ENCODE peak calls at places on chromosome 10, in eight cellular contexts. N is BE2C, B is adrenal gland, A is kidney, E is PC-3, K is fibroblast of the aortic adventitia, D is HepG2, Q is prostate gland. Z is an unnamed sample.
A peak's percentile ranks its signal among the peaks of the same experiment; 100 is the strongest.

GRCh38 chr10:114389429-114389828 is 14.9 kb downstream of the AFAP1L2 start:
- DNase-seq in D (no peak), K (no peak), E (peak; percentile 91), N (no peak), Q (no peak), A (no peak), B (no peak), Z (no peak)

GRCh38 chr10:4120454-4120853 is 335.4 kb upstream of the KLF6 start:
- DNase-seq in Q (no peak), N (no peak), E (no peak), A (peak; percentile 72), D (no peak), B (no peak), K (no peak), Z (no peak)

GRCh38 chr10:42734537-42734936 is 48.1 kb upstream of the BMS1 start:
- DNase-seq in K (no peak), Q (no peak), N (peak; percentile 49), B (no peak), D (no peak), A (no peak), E (peak; percentile 22), Z (no peak)

GRCh38 chr10:93993782-93994668 is at the start of gene PLCE1:
- DNase-seq in B (peak; percentile 40), E (peak; percentile 69), K (peak; percentile 23), A (peak; percentile 75), N (peak; percentile 66), Q (peak; percentile 23), D (no peak), Z (no peak)

GRCh38 chr10:97676770-97677581 is 10.1 kb downstream of the AVPI1 start:
- DNase-seq in A (no peak), K (peak; percentile 69), E (peak; percentile 51), B (peak; percentile 31), Q (no peak), N (peak; percentile 38), D (peak; percentile 49), Z (peak; percentile 17)

GRCh38 chr10:113053881-113054280 is 103.8 kb downstream of the TCF7L2 start:
- DNase-seq in E (no peak), Q (no peak), N (no peak), A (no peak), B (no peak), K (peak; percentile 25), D (no peak), Z (no peak)

GRCh38 chr10:131001438-131001837 is 310.1 kb downstream of the TCERG1L start:
- DNase-seq in N (no peak), Q (no peak), A (no peak), K (no peak), D (no peak), E (no peak), B (peak; percentile 7), Z (no peak)

GRCh38 chr10:102660891-102661613 is 16.8 kb downstream of the TRIM8 start:
- DNase-seq in B (no peak), A (no peak), D (peak; percentile 72), E (no peak), Q (no peak), N (peak; percentile 58), K (peak; percentile 55), Z (no peak)

GRCh38 chr10:3067859-3068179 is 471 bp downstream of the PFKP start:
- DNase-seq in D (no peak), K (no peak), B (no peak), N (no peak), A (peak; percentile 81), Q (no peak), E (no peak), Z (no peak)

GRCh38 chr10:116044722-116045374 is 228.2 kb downstream of the GFRA1 start:
- DNase-seq in A (no peak), N (no peak), D (no peak), B (no peak), Q (no peak), K (peak; percentile 1), E (no peak), Z (no peak)

GRCh38 chr10:43308986-43309385 is 42.1 kb upstream of the RASGEF1A start:
- DNase-seq in E (no peak), K (peak; percentile 51), A (no peak), N (no peak), B (no peak), Q (no peak), D (peak; percentile 4), Z (no peak)

GRCh38 chr10:98332623-98333269 is 64.8 kb upstream of the LOXL4 start:
- DNase-seq in B (no peak), Q (peak; percentile 15), A (peak; percentile 22), E (peak; percentile 91), D (peak; percentile 69), N (no peak), K (no peak), Z (peak; percentile 81)

GRCh38 chr10:101611506-101611905 is 23.4 kb downstream of the DPCD start:
- DNase-seq in D (no peak), Q (no peak), B (no peak), N (no peak), E (no peak), A (peak; percentile 56), K (no peak), Z (no peak)

GRCh38 chr10:24459836-24460235 is 250.9 kb downstream of the KIAA1217 start:
- DNase-seq in N (no peak), K (no peak), A (no peak), B (no peak), D (no peak), Q (no peak), E (no peak), Z (no peak)

GRCh38 chr10:50882540-50882983 is 2.9 kb downstream of the A1CF start:
- DNase-seq in E (peak; percentile 86), A (no peak), D (peak; percentile 89), K (no peak), B (no peak), N (no peak), Q (no peak), Z (no peak)

DNA sequence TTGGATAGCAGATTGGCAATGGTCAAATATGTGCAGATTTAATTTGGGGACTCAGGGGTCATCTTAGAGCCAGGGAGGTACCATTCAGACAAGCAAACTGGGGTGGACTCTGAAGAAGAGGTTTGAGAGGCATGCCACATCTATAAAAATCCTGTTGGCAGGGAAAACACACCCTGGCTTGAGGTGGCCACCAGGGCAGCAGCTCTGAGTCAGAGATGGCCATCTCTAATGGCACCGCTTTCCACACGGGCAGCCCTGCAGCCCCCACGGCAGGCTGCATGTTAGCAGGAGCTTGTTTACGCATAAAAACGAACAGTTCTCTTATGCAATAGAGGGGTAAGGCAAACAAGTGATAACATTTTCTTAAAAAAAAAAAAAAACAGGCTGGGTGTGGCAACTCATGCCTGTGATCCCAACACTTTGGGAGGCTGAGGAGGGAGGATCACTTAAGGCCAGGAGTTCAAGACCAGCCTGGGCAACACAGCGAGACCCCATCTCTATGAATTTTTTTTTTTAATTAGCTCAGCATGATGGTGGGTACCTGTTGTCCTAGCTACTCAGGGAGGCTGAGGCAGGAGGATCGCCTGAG is 14.9 kb downstream of the DLG5 start:
- DNase-seq in K (no peak), N (no peak), E (peak; percentile 96), B (peak; percentile 59), Q (no peak), D (peak; percentile 77), A (no peak), Z (no peak)
- TF ChIP-seq CTCF in K (no peak), N (no peak), E (peak; percentile 58), B (peak; percentile 55), Q (peak; percentile 15), D (peak; percentile 29), A (no peak), Z (peak; percentile 15)

GRCh38 chr10:122019414-122019975 is 30.5 kb downstream of the TACC2 start:
- DNase-seq in E (peak; percentile 60), B (no peak), D (no peak), Q (peak; percentile 86), K (no peak), N (no peak), A (peak; percentile 91), Z (peak; percentile 68)
- H3K4me3 ChIP-seq in E (peak overlapping the region; percentile 67), B (no peak overlapping the region), D (peak overlapping the region; percentile 6), Q (peak overlapping the region; percentile 22), K (no peak overlapping the region), N (no peak overlapping the region), A (peak overlapping the region; percentile 53), Z (peak overlapping the region; percentile 50)

GRCh38 chr10:22259280-22259679 is 41.5 kb upstream of the EBLN1 start:
- DNase-seq in K (no peak), D (no peak), A (no peak), N (no peak), Q (no peak), E (peak; percentile 11), B (no peak), Z (no peak)
- TF ChIP-seq CTCF in K (no peak), D (no peak), A (no peak), N (no peak), Q (no peak), E (peak; percentile 9), B (no peak), Z (no peak)

DNA sequence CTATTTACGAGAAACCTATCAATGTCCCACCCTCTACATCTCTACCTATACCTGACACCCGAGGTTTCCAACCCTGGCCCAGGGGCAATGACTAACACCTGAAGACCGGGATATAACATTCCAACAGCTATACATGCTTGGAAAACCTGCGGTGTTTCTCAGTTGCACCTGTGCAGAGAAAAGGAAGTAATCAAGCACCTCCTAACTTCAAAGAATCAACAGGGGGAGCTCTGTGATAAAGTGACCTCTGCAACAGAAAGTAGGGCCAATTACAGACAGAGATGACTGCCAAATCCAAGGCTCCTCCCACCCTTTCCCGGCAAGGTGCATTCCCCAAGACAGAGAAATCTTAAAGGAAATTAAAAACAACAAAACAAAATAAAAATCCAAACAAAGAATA is 41.3 kb downstream of the CCDC6 start:
- DNase-seq in D (peak; percentile 33), B (no peak), A (no peak), Q (peak; percentile 50), N (no peak), K (peak; percentile 56), E (peak; percentile 90), Z (peak; percentile 50)
- H3K4me3 ChIP-seq in D (no peak overlapping the region), B (no peak overlapping the region), A (no peak overlapping the region), Q (no peak overlapping the region), N (no peak overlapping the region), K (no peak overlapping the region), E (no peak overlapping the region), Z (no peak overlapping the region)

DNA sequence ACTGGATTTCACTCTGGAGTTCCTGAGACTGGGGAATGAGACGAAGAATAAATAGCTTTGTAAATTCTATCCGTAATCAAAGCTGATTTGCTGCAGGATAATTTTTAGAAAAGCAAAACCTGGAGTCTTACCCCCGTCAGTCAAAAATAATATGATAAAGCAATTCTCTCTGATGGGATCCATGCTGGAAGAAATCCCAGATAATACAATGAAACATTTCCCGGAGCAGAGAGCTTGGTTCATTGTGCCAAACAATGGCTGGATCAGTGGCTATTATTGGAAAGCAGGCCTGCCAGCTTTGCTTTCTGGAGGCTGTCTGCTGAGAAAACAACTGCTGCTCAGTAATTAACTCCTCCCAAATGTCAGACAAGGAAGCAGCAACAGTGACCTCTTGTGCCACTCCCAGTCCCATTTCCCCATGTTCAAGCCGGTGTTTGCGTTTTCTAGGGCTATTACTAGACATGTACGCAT is 609.4 kb upstream of the PCDH15 start:
- DNase-seq in N (peak; percentile 82), D (no peak), B (peak; percentile 75), E (peak; percentile 25), Q (peak; percentile 6), A (no peak), K (no peak), Z (peak; percentile 80)
- TF ChIP-seq CTCF in N (peak; percentile 71), D (no peak), B (peak; percentile 37), E (peak; percentile 24), Q (no peak), A (no peak), K (no peak), Z (peak; percentile 85)

DNA sequence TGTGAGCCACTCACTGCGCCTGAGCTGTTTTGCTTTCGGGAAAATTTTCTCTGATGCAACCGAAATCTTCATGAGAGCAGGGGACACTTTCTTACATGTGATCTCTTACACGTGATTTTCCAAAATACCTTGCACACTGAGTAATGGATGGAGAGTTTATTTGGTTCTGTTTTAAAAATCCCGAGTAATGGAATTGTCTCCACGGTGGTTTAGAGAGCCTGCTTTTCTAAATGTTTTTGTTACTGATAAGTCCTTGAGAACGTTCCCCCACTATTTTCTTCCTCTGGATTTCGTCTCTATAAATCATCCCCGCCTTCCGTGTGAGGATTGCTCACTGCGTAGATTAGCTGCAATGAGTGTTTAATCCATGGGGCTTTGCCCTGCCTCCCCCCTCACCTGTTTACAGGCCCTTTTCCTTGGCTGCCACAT is 25.7 kb downstream of the CAMK1D start:
- DNase-seq in B (no peak), K (peak; percentile 33), A (no peak), E (no peak), Q (no peak), D (no peak), N (no peak), Z (no peak)
- H3K4me3 ChIP-seq in B (no peak overlapping the region), K (no peak overlapping the region), A (no peak overlapping the region), E (no peak overlapping the region), Q (no peak overlapping the region), D (no peak overlapping the region), N (no peak overlapping the region), Z (no peak overlapping the region)